ENCODE peak calls at places on chromosomes 12 and 14, in four cellular contexts. One of them, this sample, is unnamed.

GRCh38 chr14:69059658-69060648 is 80.9 kb upstream of the ACTN1 start:
- DNase-seq in uterus: peak; percentile 81
- DNase-seq in stimulated activated naive CD8-positive, alpha-beta T cell treated with anti-CD3 and anti-CD28 coated beads, Interleukin-15, Interleukin-2, amounts not matched to agents 100 U/mL and 50 U/mL, for 24 hours: no peak
- DNase-seq in nephron progenitor cell: no peak
- DNase-seq in this sample: no peak

GRCh38 chr14:70114621-70115156 is 74.1 kb downstream of the SLC8A3 start:
- DNase-seq in uterus: no peak
- DNase-seq in stimulated activated naive CD8-positive, alpha-beta T cell treated with anti-CD3 and anti-CD28 coated beads, Interleukin-15, Interleukin-2, amounts not matched to agents 100 U/mL and 50 U/mL, for 24 hours: no peak
- DNase-seq in nephron progenitor cell: no peak
- DNase-seq in this sample: no peak

GRCh38 chr12:80293347-80293746 is 150.7 kb upstream of the PTPRQ start:
- DNase-seq in uterus: no peak
- DNase-seq in stimulated activated naive CD8-positive, alpha-beta T cell treated with anti-CD3 and anti-CD28 coated beads, Interleukin-15, Interleukin-2, amounts not matched to agents 100 U/mL and 50 U/mL, for 24 hours: no peak
- DNase-seq in nephron progenitor cell: no peak
- DNase-seq in this sample: no peak

GRCh38 chr12:65263777-65264176 is 14.7 kb upstream of the MSRB3 start:
- DNase-seq in uterus: no peak
- DNase-seq in stimulated activated naive CD8-positive, alpha-beta T cell treated with anti-CD3 and anti-CD28 coated beads, Interleukin-15, Interleukin-2, amounts not matched to agents 100 U/mL and 50 U/mL, for 24 hours: no peak
- DNase-seq in nephron progenitor cell: no peak
- DNase-seq in this sample: no peak

GRCh38 chr12:14884458-14884878 is 1.2 kb downstream of the MGP start:
- DNase-seq in uterus: peak; percentile 89
- DNase-seq in stimulated activated naive CD8-positive, alpha-beta T cell treated with anti-CD3 and anti-CD28 coated beads, Interleukin-15, Interleukin-2, amounts not matched to agents 100 U/mL and 50 U/mL, for 24 hours: peak; percentile 77
- DNase-seq in nephron progenitor cell: no peak
- DNase-seq in this sample: no peak

GRCh38 chr12:56293785-56294184 is 6.3 kb downstream of the CS start:
- DNase-seq in uterus: no peak
- DNase-seq in stimulated activated naive CD8-positive, alpha-beta T cell treated with anti-CD3 and anti-CD28 coated beads, Interleukin-15, Interleukin-2, amounts not matched to agents 100 U/mL and 50 U/mL, for 24 hours: no peak
- DNase-seq in nephron progenitor cell: no peak
- DNase-seq in this sample: no peak

GRCh38 chr12:85441740-85442139 is 161.7 kb downstream of the ALX1 start:
- DNase-seq in uterus: no peak
- DNase-seq in stimulated activated naive CD8-positive, alpha-beta T cell treated with anti-CD3 and anti-CD28 coated beads, Interleukin-15, Interleukin-2, amounts not matched to agents 100 U/mL and 50 U/mL, for 24 hours: no peak
- DNase-seq in nephron progenitor cell: no peak
- DNase-seq in this sample: no peak

GRCh38 chr12:92046557-92046956 is 99.1 kb downstream of the BTG1 start:
- DNase-seq in uterus: no peak
- DNase-seq in stimulated activated naive CD8-positive, alpha-beta T cell treated with anti-CD3 and anti-CD28 coated beads, Interleukin-15, Interleukin-2, amounts not matched to agents 100 U/mL and 50 U/mL, for 24 hours: no peak
- DNase-seq in nephron progenitor cell: no peak
- DNase-seq in this sample: no peak

GRCh38 chr14:83147006-83147405 is 1613.4 kb upstream of the SEL1L start:
- DNase-seq in uterus: no peak
- DNase-seq in stimulated activated naive CD8-positive, alpha-beta T cell treated with anti-CD3 and anti-CD28 coated beads, Interleukin-15, Interleukin-2, amounts not matched to agents 100 U/mL and 50 U/mL, for 24 hours: no peak
- DNase-seq in nephron progenitor cell: no peak
- DNase-seq in this sample: no peak

GRCh38 chr14:54766276-54767138 is 136.1 kb downstream of the GCH1 start:
- DNase-seq in uterus: no peak
- DNase-seq in stimulated activated naive CD8-positive, alpha-beta T cell treated with anti-CD3 and anti-CD28 coated beads, Interleukin-15, Interleukin-2, amounts not matched to agents 100 U/mL and 50 U/mL, for 24 hours: peak; percentile 46
- DNase-seq in nephron progenitor cell: no peak
- DNase-seq in this sample: no peak

GRCh38 chr12:115920395-115921183 is 356.9 kb downstream of the MED13L start:
- DNase-seq in uterus: no peak
- DNase-seq in stimulated activated naive CD8-positive, alpha-beta T cell treated with anti-CD3 and anti-CD28 coated beads, Interleukin-15, Interleukin-2, amounts not matched to agents 100 U/mL and 50 U/mL, for 24 hours: no peak
- DNase-seq in nephron progenitor cell: no peak
- DNase-seq in this sample: no peak

GRCh38 chr12:85036241-85036707 is at the start of the genes LRRIQ1 and TSPAN19:
- DNase-seq in uterus: peak; percentile 71
- DNase-seq in stimulated activated naive CD8-positive, alpha-beta T cell treated with anti-CD3 and anti-CD28 coated beads, Interleukin-15, Interleukin-2, amounts not matched to agents 100 U/mL and 50 U/mL, for 24 hours: peak; percentile 28
- DNase-seq in nephron progenitor cell: peak; percentile 77
- DNase-seq in this sample: peak; percentile 91

GRCh38 chr12:46390304-46390703 is 17.7 kb upstream of the SLC38A2 start:
- DNase-seq in uterus: no peak
- DNase-seq in stimulated activated naive CD8-positive, alpha-beta T cell treated with anti-CD3 and anti-CD28 coated beads, Interleukin-15, Interleukin-2, amounts not matched to agents 100 U/mL and 50 U/mL, for 24 hours: no peak
- DNase-seq in nephron progenitor cell: no peak
- DNase-seq in this sample: no peak

GRCh38 chr14:105126126-105126969 is 42.2 kb downstream of the JAG2 start:
- DNase-seq in uterus: no peak
- DNase-seq in stimulated activated naive CD8-positive, alpha-beta T cell treated with anti-CD3 and anti-CD28 coated beads, Interleukin-15, Interleukin-2, amounts not matched to agents 100 U/mL and 50 U/mL, for 24 hours: no peak
- DNase-seq in nephron progenitor cell: no peak
- DNase-seq in this sample: no peak

GRCh38 chr14:74571901-74572828 is 39.9 kb downstream of the LTBP2 start:
- DNase-seq in uterus: peak; percentile 76
- DNase-seq in stimulated activated naive CD8-positive, alpha-beta T cell treated with anti-CD3 and anti-CD28 coated beads, Interleukin-15, Interleukin-2, amounts not matched to agents 100 U/mL and 50 U/mL, for 24 hours: no peak
- DNase-seq in nephron progenitor cell: peak; percentile 65
- DNase-seq in this sample: peak; percentile 51

GRCh38 chr14:75059642-75060041 is 4.2 kb downstream of the ACYP1 start:
- DNase-seq in uterus: no peak
- DNase-seq in stimulated activated naive CD8-positive, alpha-beta T cell treated with anti-CD3 and anti-CD28 coated beads, Interleukin-15, Interleukin-2, amounts not matched to agents 100 U/mL and 50 U/mL, for 24 hours: no peak
- DNase-seq in nephron progenitor cell: no peak
- DNase-seq in this sample: no peak

GRCh38 chr14:95294320-95294719 is 25.4 kb downstream of the CLMN start:
- DNase-seq in uterus: no peak
- DNase-seq in stimulated activated naive CD8-positive, alpha-beta T cell treated with anti-CD3 and anti-CD28 coated beads, Interleukin-15, Interleukin-2, amounts not matched to agents 100 U/mL and 50 U/mL, for 24 hours: no peak
- DNase-seq in nephron progenitor cell: no peak
- DNase-seq in this sample: no peak

GRCh38 chr12:63792333-63792732 is 12.6 kb downstream of the RXYLT1 start:
- DNase-seq in uterus: no peak
- DNase-seq in stimulated activated naive CD8-positive, alpha-beta T cell treated with anti-CD3 and anti-CD28 coated beads, Interleukin-15, Interleukin-2, amounts not matched to agents 100 U/mL and 50 U/mL, for 24 hours: no peak
- DNase-seq in nephron progenitor cell: no peak
- DNase-seq in this sample: no peak

GRCh38 chr14:65250162-65250495 is 147.8 kb upstream of the MAX start:
- DNase-seq in uterus: no peak
- DNase-seq in stimulated activated naive CD8-positive, alpha-beta T cell treated with anti-CD3 and anti-CD28 coated beads, Interleukin-15, Interleukin-2, amounts not matched to agents 100 U/mL and 50 U/mL, for 24 hours: no peak
- DNase-seq in nephron progenitor cell: no peak
- DNase-seq in this sample: no peak

GRCh38 chr12:42846782-42847181 is 257.2 kb upstream of the PRICKLE1 start:
- DNase-seq in uterus: no peak
- DNase-seq in stimulated activated naive CD8-positive, alpha-beta T cell treated with anti-CD3 and anti-CD28 coated beads, Interleukin-15, Interleukin-2, amounts not matched to agents 100 U/mL and 50 U/mL, for 24 hours: no peak
- DNase-seq in nephron progenitor cell: no peak
- DNase-seq in this sample: no peak

GRCh38 chr12:67624355-67624754 is 24.2 kb upstream of the DYRK2 start:
- DNase-seq in uterus: no peak
- DNase-seq in stimulated activated naive CD8-positive, alpha-beta T cell treated with anti-CD3 and anti-CD28 coated beads, Interleukin-15, Interleukin-2, amounts not matched to agents 100 U/mL and 50 U/mL, for 24 hours: no peak
- DNase-seq in nephron progenitor cell: no peak
- DNase-seq in this sample: no peak

GRCh38 chr12:58082996-58083395 is 141.6 kb downstream of the ATP23 start:
- DNase-seq in uterus: no peak
- DNase-seq in stimulated activated naive CD8-positive, alpha-beta T cell treated with anti-CD3 and anti-CD28 coated beads, Interleukin-15, Interleukin-2, amounts not matched to agents 100 U/mL and 50 U/mL, for 24 hours: no peak
- DNase-seq in nephron progenitor cell: no peak
- DNase-seq in this sample: no peak

GRCh38 chr12:123937707-123938600 is 34.7 kb downstream of the CCDC92 start:
- DNase-seq in uterus: no peak
- DNase-seq in stimulated activated naive CD8-positive, alpha-beta T cell treated with anti-CD3 and anti-CD28 coated beads, Interleukin-15, Interleukin-2, amounts not matched to agents 100 U/mL and 50 U/mL, for 24 hours: peak; percentile 51
- DNase-seq in nephron progenitor cell: no peak
- DNase-seq in this sample: no peak

GRCh38 chr12:6950944-6951540 is at the start of gene PTPN6:
- DNase-seq in uterus: no peak
- DNase-seq in stimulated activated naive CD8-positive, alpha-beta T cell treated with anti-CD3 and anti-CD28 coated beads, Interleukin-15, Interleukin-2, amounts not matched to agents 100 U/mL and 50 U/mL, for 24 hours: peak; percentile 81
- DNase-seq in nephron progenitor cell: no peak
- DNase-seq in this sample: no peak

GRCh38 chr12:110345176-110345651 is 58.3 kb downstream of the ANAPC7 start:
- DNase-seq in uterus: no peak
- DNase-seq in stimulated activated naive CD8-positive, alpha-beta T cell treated with anti-CD3 and anti-CD28 coated beads, Interleukin-15, Interleukin-2, amounts not matched to agents 100 U/mL and 50 U/mL, for 24 hours: no peak
- DNase-seq in nephron progenitor cell: no peak
- DNase-seq in this sample: no peak

GRCh38 chr14:41830679-41831078 is 224.0 kb downstream of the LRFN5 start:
- DNase-seq in uterus: no peak
- DNase-seq in stimulated activated naive CD8-positive, alpha-beta T cell treated with anti-CD3 and anti-CD28 coated beads, Interleukin-15, Interleukin-2, amounts not matched to agents 100 U/mL and 50 U/mL, for 24 hours: no peak
- DNase-seq in nephron progenitor cell: no peak
- DNase-seq in this sample: no peak

GRCh38 chr14:94600148-94600545 is 12.0 kb upstream of the SERPINA3 start:
- DNase-seq in uterus: no peak
- DNase-seq in stimulated activated naive CD8-positive, alpha-beta T cell treated with anti-CD3 and anti-CD28 coated beads, Interleukin-15, Interleukin-2, amounts not matched to agents 100 U/mL and 50 U/mL, for 24 hours: no peak
- DNase-seq in nephron progenitor cell: no peak
- DNase-seq in this sample: no peak

GRCh38 chr12:91507754-91508153 is 325.1 kb upstream of the DCN start:
- DNase-seq in uterus: no peak
- DNase-seq in stimulated activated naive CD8-positive, alpha-beta T cell treated with anti-CD3 and anti-CD28 coated beads, Interleukin-15, Interleukin-2, amounts not matched to agents 100 U/mL and 50 U/mL, for 24 hours: no peak
- DNase-seq in nephron progenitor cell: no peak
- DNase-seq in this sample: no peak

GRCh38 chr12:34343345-34343744 is 321.0 kb downstream of the ALG10 start:
- DNase-seq in uterus: no peak
- DNase-seq in stimulated activated naive CD8-positive, alpha-beta T cell treated with anti-CD3 and anti-CD28 coated beads, Interleukin-15, Interleukin-2, amounts not matched to agents 100 U/mL and 50 U/mL, for 24 hours: no peak
- DNase-seq in nephron progenitor cell: no peak
- DNase-seq in this sample: no peak

GRCh38 chr12:96985515-96986362 is 78.7 kb downstream of the NEDD1 start:
- DNase-seq in uterus: no peak
- DNase-seq in stimulated activated naive CD8-positive, alpha-beta T cell treated with anti-CD3 and anti-CD28 coated beads, Interleukin-15, Interleukin-2, amounts not matched to agents 100 U/mL and 50 U/mL, for 24 hours: peak; percentile 55
- DNase-seq in nephron progenitor cell: peak; percentile 56
- DNase-seq in this sample: no peak

GRCh38 chr14:25032092-25032784 is 17.7 kb downstream of the STXBP6 start:
- DNase-seq in uterus: no peak
- DNase-seq in stimulated activated naive CD8-positive, alpha-beta T cell treated with anti-CD3 and anti-CD28 coated beads, Interleukin-15, Interleukin-2, amounts not matched to agents 100 U/mL and 50 U/mL, for 24 hours: no peak
- DNase-seq in nephron progenitor cell: no peak
- DNase-seq in this sample: no peak

GRCh38 chr14:59511916-59512530 is 27.7 kb downstream of the JKAMP start:
- DNase-seq in uterus: no peak
- DNase-seq in stimulated activated naive CD8-positive, alpha-beta T cell treated with anti-CD3 and anti-CD28 coated beads, Interleukin-15, Interleukin-2, amounts not matched to agents 100 U/mL and 50 U/mL, for 24 hours: peak; percentile 20
- DNase-seq in nephron progenitor cell: peak; percentile 44
- DNase-seq in this sample: peak; percentile 70

GRCh38 chr12:92396647-92397258 is 251.1 kb upstream of the BTG1 start:
- DNase-seq in uterus: peak; percentile 23
- DNase-seq in stimulated activated naive CD8-positive, alpha-beta T cell treated with anti-CD3 and anti-CD28 coated beads, Interleukin-15, Interleukin-2, amounts not matched to agents 100 U/mL and 50 U/mL, for 24 hours: no peak
- DNase-seq in nephron progenitor cell: no peak
- DNase-seq in this sample: no peak

This sample was measured in HAP-1.